ENCODE peak calls at places on chromosomes 16 and 17, in five cellular contexts. I, W, G, T and Q are unnamed samples. For H3K27me3, the result is how much of the 10 kb centered on the place peaks cover.

GRCh38 chr16:27223226-27223610 is 19.9 kb downstream of the KDM8 start:
- DNase-seq in I (peak), W (no peak), G (no peak), T (no peak), Q (no peak)

GRCh38 chr17:72569193-72569946 is 448.6 kb downstream of the SOX9 start:
- DNase-seq in G (no peak), T (no peak), I (no peak), W (no peak), Q (no peak)

GRCh38 chr17:45319239-45319703 is 2.5 kb upstream of the MAP3K14 start:
- DNase-seq in W (no peak), T (no peak), I (no peak), G (peak), Q (no peak)

GRCh38 chr17:62716834-62717588 is 89.5 kb downstream of the MRC2 start:
- DNase-seq in G (no peak), I (peak), T (no peak), W (no peak), Q (no peak)

GRCh38 chr16:50859628-50860360 is 117.9 kb downstream of the CYLD start:
- DNase-seq in T (no peak), W (no peak), G (no peak), I (no peak), Q (peak)

GRCh38 chr16:25192096-25192495 is 24.7 kb upstream of the AQP8 start:
- DNase-seq in G (no peak), I (no peak), W (no peak), T (no peak), Q (no peak)

GRCh38 chr17:63540581-63540980 is 9.7 kb upstream of the DCAF7 start:
- DNase-seq in W (no peak), G (no peak), I (no peak), T (no peak), Q (no peak)

GRCh38 chr16:72442381-72443158 is 270.6 kb upstream of the PMFBP1 start:
- DNase-seq in I (no peak), W (no peak), G (no peak), T (no peak), Q (no peak)

GRCh38 chr17:6574689-6575595 is 18.6 kb upstream of the PITPNM3 start:
- DNase-seq in W (peak), T (no peak), G (no peak), I (no peak), Q (no peak)

GRCh38 chr17:82939213-82940030 is 99.6 kb upstream of the ZNF750 start:
- DNase-seq in W (no peak), G (no peak), T (no peak), I (peak), Q (no peak)

GRCh38 chr16:71883193-71883848 is 661 bp downstream of the ZNF821 start:
- DNase-seq in T (peak), W (peak), I (no peak), G (peak), Q (no peak)

GRCh38 chr17:29590979-29591736 is 1.7 kb upstream of the GIT1 start:
- DNase-seq in W (peak), I (no peak), G (peak), T (peak), Q (no peak)

GRCh38 chr17:51848451-51848850 is 310.1 kb downstream of the CA10 start:
- DNase-seq in W (no peak), T (no peak), G (no peak), I (no peak), Q (no peak)

GRCh38 chr17:77345260-77345910 is 204.6 kb downstream of the SEC14L1 start:
- DNase-seq in W (no peak), T (no peak), I (no peak), G (no peak), Q (peak)

GRCh38 chr16:11491524-11491923 is 95.2 kb downstream of the LITAF start:
- DNase-seq in G (no peak), I (no peak), W (no peak), T (no peak), Q (no peak)

GRCh38 chr17:60301644-60302043 is 90.3 kb downstream of the USP32 start:
- DNase-seq in G (no peak), I (no peak), W (no peak), T (no peak), Q (no peak)
- H3K4me3 ChIP-seq in G (no peak), I (no peak), W (no peak), T (no peak), Q (no peak)

GRCh38 chr16:83589576-83589975 is 218.2 kb upstream of the HSBP1 start:
- DNase-seq in T (no peak), I (no peak), G (no peak), W (no peak), Q (no peak)

GRCh38 chr16:83581082-83581481 is 226.7 kb upstream of the HSBP1 start:
- DNase-seq in I (no peak), T (no peak), G (no peak), W (no peak), Q (no peak)

GRCh38 chr16:83588070-83588469 is 219.7 kb upstream of the HSBP1 start:
- DNase-seq in W (no peak), T (no peak), G (no peak), I (no peak), Q (no peak)

GRCh38 chr16:83581994-83582747 is 225.6 kb upstream of the HSBP1 start:
- DNase-seq in W (no peak), I (no peak), T (no peak), G (no peak), Q (no peak)

DNA sequence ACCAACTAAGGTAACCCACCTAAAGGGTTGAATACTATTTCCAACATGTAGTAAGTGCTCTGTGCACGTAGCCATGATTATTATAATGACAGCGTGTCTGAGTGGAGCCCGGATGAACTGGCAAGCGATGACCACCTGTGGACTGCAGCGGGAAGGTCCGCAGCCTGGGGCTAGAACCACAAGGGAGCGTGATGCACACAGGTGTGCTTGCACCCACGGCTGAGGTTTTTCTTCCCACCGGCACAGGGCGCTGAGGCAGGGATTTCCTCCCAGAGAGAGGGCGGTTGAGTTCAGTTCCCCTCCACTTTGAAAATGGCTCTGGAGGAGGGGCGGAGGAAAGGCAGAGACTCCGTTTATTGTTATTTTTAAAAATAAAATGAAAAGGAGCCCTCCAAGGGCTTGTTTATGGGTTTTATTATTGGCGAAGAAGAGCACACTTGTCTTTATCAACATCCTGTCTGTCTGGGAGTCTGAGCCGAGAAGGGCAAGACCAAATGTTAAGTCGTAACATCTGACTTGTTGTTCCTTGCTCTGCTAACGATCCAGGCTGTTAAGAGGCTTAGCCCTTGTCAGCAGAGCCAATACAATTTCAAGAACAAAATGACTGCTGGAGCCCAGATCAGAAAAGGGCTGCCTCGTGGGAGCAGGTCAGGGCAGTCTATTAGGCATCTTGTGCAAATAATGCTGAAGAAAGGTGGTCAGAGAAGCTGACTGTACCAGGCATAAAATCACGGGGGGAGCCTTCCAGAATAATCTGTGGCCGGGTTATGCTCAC is 221.6 kb upstream of the HSBP1 start:
- DNase-seq in G (no peak), T (no peak), W (peak), I (no peak), Q (no peak)
- TF ChIP-seq CTCF in G (no peak), T (no peak), W (no peak), I (no peak), Q (no peak)

DNA sequence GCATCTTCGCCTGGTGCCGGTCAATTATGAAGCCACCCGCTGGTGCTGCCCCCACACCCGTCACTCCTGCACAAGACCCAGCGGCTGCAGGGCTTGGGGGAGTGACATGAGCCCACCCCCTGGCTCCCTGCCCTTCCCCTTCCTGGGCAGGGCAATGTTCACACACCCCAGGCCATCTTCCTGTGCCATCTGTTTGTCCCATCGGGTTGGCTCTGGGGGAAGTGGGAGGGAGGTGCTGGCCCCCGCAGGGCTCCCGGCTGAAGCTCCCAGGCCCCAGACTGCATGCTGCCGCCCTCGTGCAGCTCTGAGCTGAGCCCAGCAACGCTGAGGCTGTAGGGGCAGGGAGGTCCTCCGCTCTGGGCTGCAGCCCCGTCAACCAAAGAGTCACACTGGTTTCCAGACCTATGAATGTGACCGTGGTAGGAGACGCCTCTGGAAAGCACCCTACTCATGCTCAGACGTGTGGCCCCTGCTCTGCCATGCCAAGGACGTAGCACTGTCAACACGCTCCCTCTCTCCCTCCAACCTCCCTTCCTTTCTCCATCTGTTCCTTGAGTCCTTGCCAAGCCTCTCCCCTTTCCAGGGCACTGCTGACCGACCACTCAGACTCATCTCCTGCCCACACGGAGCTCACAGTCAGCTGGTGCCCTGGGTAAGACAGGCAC is 140.4 kb downstream of the ENGASE start:
- DNase-seq in T (no peak), W (no peak), I (peak), G (no peak), Q (no peak)
- H3K27me3 ChIP-seq in T (half or more), W (under half), I (under half), G (under half), Q (under half)

DNA sequence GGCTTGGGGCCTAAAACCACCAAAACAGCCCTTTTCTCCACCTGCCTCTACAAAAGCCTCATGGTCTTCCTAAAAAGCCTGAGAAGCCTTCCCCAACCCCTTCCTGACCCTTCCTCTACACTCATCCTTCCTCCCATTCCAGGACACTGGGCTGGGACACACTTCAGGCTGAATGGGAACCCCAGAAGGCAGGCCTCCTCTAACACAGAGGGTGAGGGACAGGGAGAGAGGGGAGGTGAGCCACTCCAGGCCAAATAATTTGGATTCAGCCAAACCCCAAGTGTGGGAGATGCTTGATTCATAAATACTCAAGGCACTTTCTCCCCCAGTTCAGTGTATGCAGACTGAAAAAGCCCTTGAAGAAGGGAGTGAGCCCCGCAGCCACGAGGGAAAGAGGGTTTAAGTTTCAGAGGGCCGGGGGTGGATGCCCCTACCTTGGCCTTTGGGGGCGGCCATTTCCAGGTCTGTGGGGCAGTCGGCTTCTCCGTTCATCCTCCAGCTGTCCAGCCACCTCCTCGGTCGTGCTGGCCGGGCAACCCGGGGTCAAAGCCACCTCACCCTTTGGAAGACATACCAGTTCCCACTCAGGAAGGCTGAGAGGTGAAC is 1.6 kb downstream of the UBTF start:
- DNase-seq in W (no peak), T (no peak), G (no peak), I (no peak), Q (no peak)
- H3K4me3 ChIP-seq in W (peak), T (peak), G (peak), I (peak), Q (peak)

GRCh38 chr16:87844374-87844733 is 25.0 kb downstream of the SLC7A5 start:
- DNase-seq in G (no peak), W (no peak), T (peak), I (no peak), Q (no peak)
- TF ChIP-seq CTCF in G (no peak), W (no peak), T (peak), I (no peak), Q (no peak)